ENCODE peak calls at places on chromosomes 7 and 10, in seven cellular contexts. S is fibroblast of the aortic adventitia, Q is HFF-Myc, R is epithelial cell of esophagus, K is astrocyte of the spinal cord, L is fibroblast of lung, Z is brain microvascular endothelial cell. T is an unnamed sample.

GRCh38 chr10:32983333-32983909 is 25.4 kb upstream of the ITGB1 start:
- DNase-seq in R (peak), Z (peak), K (peak), S (peak), L (peak), Q (no peak), T (no peak)

GRCh38 chr10:76902949-76903348 is 734.7 kb downstream of the KCNMA1 start:
- DNase-seq in R (peak), L (no peak), S (peak), K (no peak), Q (no peak), Z (no peak), T (no peak)

GRCh38 chr10:126702181-126702580 is 31.7 kb upstream of the C10orf90 start:
- DNase-seq in S (no peak), Z (peak), R (no peak), Q (no peak), L (peak), K (peak), T (no peak)

GRCh38 chr10:102639527-102639926 is 4.8 kb upstream of the TRIM8 start:
- DNase-seq in S (no peak), R (no peak), L (no peak), K (no peak), Q (no peak), Z (no peak), T (no peak)

GRCh38 chr7:93902777-93903423 is 3.5 kb upstream of the GNGT1 start:
- DNase-seq in K (peak), R (peak), S (peak), Z (no peak), Q (no peak), L (peak), T (no peak)

GRCh38 chr7:111647881-111648280 is 85.6 kb upstream of the IMMP2L start:
- DNase-seq in S (peak), Q (peak), Z (no peak), L (no peak), K (no peak), R (no peak), T (no peak)

GRCh38 chr10:77633376-77633775 is 4.2 kb downstream of the KCNMA1 start:
- DNase-seq in K (no peak), L (no peak), R (no peak), S (no peak), Q (no peak), Z (no peak), T (no peak)

GRCh38 chr10:112446855-112447691 is at the start of the genes VTI1A and ZDHHC6:
- DNase-seq in Q (peak), S (peak), R (peak), L (peak), Z (peak), K (peak), T (peak)

GRCh38 chr7:101094791-101095375 is 9.6 kb downstream of the TRIM56 start:
- DNase-seq in S (peak), L (peak), K (peak), R (peak), Q (no peak), Z (peak), T (no peak)

GRCh38 chr10:4344544-4344994 is 481.4 kb upstream of the AKR1E2 start:
- DNase-seq in Z (peak), S (peak), L (peak), K (peak), R (peak), Q (peak), T (peak)

GRCh38 chr10:50605280-50606270 is 18.2 kb downstream of the SGMS1 start:
- DNase-seq in S (peak), K (peak), Q (no peak), R (peak), L (peak), Z (peak), T (no peak)

GRCh38 chr10:15043674-15044073 is at the start of gene OLAH:
- DNase-seq in L (no peak), R (peak), S (no peak), Z (peak), K (peak), Q (no peak), T (no peak)

GRCh38 chr10:18351426-18351825 is 211.2 kb downstream of the CACNB2 start:
- DNase-seq in K (no peak), R (no peak), Z (no peak), S (no peak), L (no peak), Q (no peak), T (no peak)

GRCh38 chr10:77182803-77183202 is 454.8 kb downstream of the KCNMA1 start:
- DNase-seq in R (no peak), L (no peak), Z (no peak), Q (no peak), K (no peak), S (no peak), T (no peak)

GRCh38 chr7:43530553-43531410 is 52.1 kb upstream of the STK17A start:
- DNase-seq in K (no peak), Q (no peak), Z (no peak), R (no peak), S (no peak), L (no peak), T (no peak)

GRCh38 chr10:34815174-34816066 is at the start of gene PARD3:
- DNase-seq in K (peak), Z (no peak), R (peak), Q (no peak), L (peak), S (peak), T (peak)

GRCh38 chr7:154424370-154424769 is 372.2 kb downstream of the DPP6 start:
- DNase-seq in R (no peak), L (no peak), Z (no peak), S (no peak), Q (no peak), K (no peak), T (no peak)

GRCh38 chr10:102616071-102616770 is 28.1 kb upstream of the TRIM8 start:
- DNase-seq in L (no peak), S (peak), K (no peak), Q (no peak), R (no peak), Z (no peak), T (no peak)

GRCh38 chr10:12279281-12279680 is 70.1 kb upstream of the CAMK1D start:
- DNase-seq in Z (peak), R (peak), Q (no peak), S (no peak), K (no peak), L (peak), T (peak)

GRCh38 chr10:32981760-32982159 is 23.7 kb upstream of the ITGB1 start:
- DNase-seq in Q (no peak), R (peak), S (peak), K (peak), L (peak), Z (peak), T (no peak)

GRCh38 chr10:96588060-96588554 is 1.3 kb upstream of the TM9SF3 start:
- DNase-seq in R (no peak), L (no peak), S (no peak), K (no peak), Z (no peak), Q (no peak), T (no peak)
- H3K4me3 ChIP-seq in R (peak), L (peak), S (peak), K (no peak), Z (no peak), Q (peak), T (peak)

DNA sequence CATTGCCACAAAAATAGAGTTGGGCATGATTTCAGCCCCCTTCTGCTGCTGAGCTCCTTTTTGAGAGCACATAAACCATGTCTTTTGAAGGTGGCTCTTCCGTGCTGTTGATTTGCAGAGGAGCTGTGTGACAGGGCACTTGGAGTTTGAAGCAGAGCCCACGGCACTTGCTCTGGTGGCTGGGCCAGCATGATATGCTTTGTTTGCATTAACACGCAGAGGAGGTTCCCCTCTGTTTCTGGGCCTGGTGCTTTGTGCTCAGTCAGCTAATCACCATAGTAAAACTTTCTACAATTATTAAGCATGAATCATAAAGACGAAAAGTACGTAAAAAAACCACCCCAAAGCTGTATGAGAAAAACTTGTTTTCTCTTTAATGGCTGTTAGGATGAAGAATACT is 40.1 kb downstream of the RBM33 start:
- DNase-seq in Z (no peak), K (no peak), L (no peak), Q (no peak), R (no peak), S (no peak), T (no peak)
- H3K4me3 ChIP-seq in Z (no peak), K (no peak), L (no peak), Q (no peak), R (no peak), S (no peak), T (no peak)

GRCh38 chr10:28459453-28460144 is 73.3 kb upstream of the WAC start:
- DNase-seq in L (no peak), Z (no peak), R (no peak), K (no peak), Q (no peak), S (no peak), T (no peak)
- H3K4me3 ChIP-seq in L (no peak), Z (no peak), R (no peak), K (no peak), Q (no peak), S (no peak), T (no peak)

GRCh38 chr7:151352512-151352911 is 10.9 kb downstream of the NUB1 start:
- DNase-seq in S (no peak), Z (no peak), Q (no peak), L (no peak), R (no peak), K (no peak), T (no peak)
- H3K4me3 ChIP-seq in S (no peak), Z (no peak), Q (no peak), L (no peak), R (no peak), K (no peak), T (no peak)

GRCh38 chr10:110764793-110765512 is 106.8 kb upstream of the PDCD4 start:
- DNase-seq in R (no peak), K (no peak), Z (no peak), S (no peak), Q (no peak), L (no peak), T (no peak)
- H3K4me3 ChIP-seq in R (no peak), K (no peak), Z (no peak), S (no peak), Q (no peak), L (no peak), T (no peak)

DNA sequence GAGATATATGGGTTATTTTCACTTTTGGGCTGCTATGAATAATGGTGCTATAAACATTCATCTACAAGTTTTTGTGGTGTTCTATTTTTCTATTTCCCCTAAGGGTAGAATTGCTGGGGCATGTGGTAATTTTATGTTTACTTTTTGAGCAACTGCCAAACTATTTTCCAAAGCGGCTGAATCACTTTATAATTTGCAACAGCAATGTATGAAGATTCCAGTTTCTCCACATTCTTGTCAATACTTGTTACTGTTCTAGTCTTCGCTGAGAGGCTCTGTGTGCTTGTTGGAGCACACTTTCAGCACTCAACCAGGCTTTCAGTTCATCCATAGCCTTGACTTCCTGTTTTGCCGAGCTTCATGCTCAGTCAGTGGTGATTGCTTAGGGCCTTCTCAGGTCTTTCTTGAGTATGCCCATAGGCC is 39.0 kb downstream of the ADK start:
- DNase-seq in Z (peak), R (peak), L (peak), K (peak), S (peak), Q (peak), T (no peak)
- H3K4me3 ChIP-seq in Z (peak), R (peak), L (peak), K (no peak), S (peak), Q (peak), T (no peak)

DNA sequence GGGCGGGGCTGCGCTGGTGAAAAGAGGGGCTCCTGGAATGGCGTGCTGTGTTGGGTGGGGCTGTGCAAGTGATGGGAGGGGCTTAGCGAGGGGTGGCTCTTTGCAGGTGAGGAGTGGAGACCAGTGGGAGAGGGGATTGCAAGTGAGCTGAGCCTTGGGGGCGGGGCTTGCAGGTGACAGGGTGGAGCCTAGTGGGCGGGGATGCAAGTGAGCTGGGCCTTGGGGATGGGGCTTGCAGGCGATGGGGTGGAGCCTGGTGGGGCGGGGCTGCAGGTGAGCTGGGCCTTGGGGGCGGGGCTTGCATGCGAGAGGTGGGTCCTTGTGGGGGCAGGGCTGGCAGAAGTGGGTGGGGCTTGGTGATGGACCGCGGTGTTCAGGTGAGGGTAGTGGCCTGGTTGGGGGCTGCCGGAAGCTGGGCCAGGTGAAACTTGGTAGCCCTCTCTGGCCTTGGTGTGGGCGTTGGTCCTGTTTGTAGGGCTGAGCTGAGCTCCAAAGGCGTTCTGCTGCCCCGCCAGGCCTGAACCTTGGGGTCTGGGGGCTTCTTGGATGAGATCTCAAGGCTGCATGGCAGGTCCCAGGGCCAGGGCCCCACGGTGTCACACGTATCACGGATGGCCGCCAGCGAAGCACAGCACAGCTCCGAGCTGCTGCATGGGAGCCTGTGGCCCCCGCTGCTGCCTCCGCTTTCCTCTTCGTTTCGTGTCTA is 744 bp upstream of the PITRM1 start:
- DNase-seq in S (no peak), Q (no peak), Z (no peak), L (no peak), K (no peak), R (peak), T (peak)
- H3K4me3 ChIP-seq in S (peak), Q (peak), Z (peak), L (peak), K (peak), R (peak), T (peak)

GRCh38 chr7:22082553-22082885 is 136.8 kb upstream of the CDCA7L start:
- DNase-seq in L (no peak), S (no peak), K (no peak), R (no peak), Z (peak), Q (no peak), T (no peak)
- H3K4me3 ChIP-seq in L (peak), S (peak), K (peak), R (peak), Z (peak), Q (peak), T (peak)

DNA sequence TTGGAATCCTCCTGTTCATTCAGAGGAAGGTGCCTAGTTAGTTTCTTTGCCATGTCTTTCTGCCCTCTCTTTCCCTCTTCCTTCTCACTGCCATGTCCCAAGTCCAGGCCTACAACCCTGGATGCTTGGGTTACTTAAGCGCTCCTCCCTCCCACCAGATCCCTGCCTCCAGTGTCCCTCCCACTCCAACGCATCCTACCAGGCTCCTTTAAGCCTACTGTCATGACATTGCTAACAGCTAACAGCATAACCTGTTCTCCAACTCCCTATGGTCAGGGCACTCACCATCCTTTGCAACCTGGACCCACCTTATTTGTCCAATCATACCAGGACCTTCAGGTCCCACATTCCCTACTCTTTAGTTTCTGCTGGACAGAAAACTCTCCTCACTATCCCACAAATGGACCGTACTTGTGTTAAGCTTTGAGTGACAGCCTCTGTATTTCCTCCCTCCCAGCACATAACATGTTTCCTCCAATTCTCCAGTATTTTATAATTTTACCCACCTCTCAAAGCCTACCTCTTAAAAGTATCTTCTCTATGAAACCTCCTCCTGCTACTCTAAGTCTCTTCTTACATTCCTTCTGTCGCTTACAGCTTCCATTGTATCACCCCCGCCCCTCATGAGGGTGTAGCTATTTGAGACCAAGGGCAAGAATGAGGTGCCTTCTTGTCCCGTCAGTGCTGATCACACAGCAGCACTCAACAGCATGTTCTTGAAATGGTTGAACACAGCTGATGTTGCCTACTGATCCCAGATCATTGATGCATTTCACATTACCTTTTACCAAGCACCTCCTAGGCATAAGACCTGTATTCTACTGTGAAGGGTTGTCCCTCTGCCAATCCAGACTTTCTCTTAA is 1.7 kb downstream of the BLNK start:
- DNase-seq in L (no peak), Q (no peak), R (peak), S (no peak), Z (no peak), K (no peak), T (no peak)
- H3K4me3 ChIP-seq in L (no peak), Q (no peak), R (peak), S (no peak), Z (no peak), K (no peak), T (peak)

T was measured in upper lobe of right lung.